ENCODE peak calls at places on chromosomes 11 and 22, in nine cellular contexts. N is CD8-positive, alpha-beta memory T cell; H is NCI-H510A; I is B cell; C is RWPE2; G is COLO829; J is COR-L47; Q is Calu3; B is left colon. T is an unnamed sample.

GRCh38 chr11:100612766-100613165 is 74.3 kb upstream of the ARHGAP42 start:
- DNase-seq in H (no peak), G (no peak), B (no peak), I (peak), C (no peak), Q (no peak), J (no peak), N (no peak), T (no peak)

GRCh38 chr11:14908214-14908880 is 16.3 kb upstream of the CYP2R1 start:
- DNase-seq in J (peak), Q (no peak), H (no peak), C (no peak), I (peak), G (peak), B (peak), N (no peak), T (peak)

GRCh38 chr11:111097191-111097590 is 148.3 kb upstream of the POU2AF2 start:
- DNase-seq in G (peak), H (no peak), B (peak), I (no peak), Q (no peak), N (no peak), C (no peak), J (no peak), T (peak)

GRCh38 chr11:1069740-1070139 is 4.9 kb upstream of the MUC2 start:
- DNase-seq in G (no peak), I (no peak), C (no peak), Q (no peak), B (no peak), H (no peak), J (no peak), N (no peak), T (no peak)

GRCh38 chr11:69944146-69944795 is 125.1 kb upstream of the FGF3 start:
- DNase-seq in G (no peak), N (no peak), C (peak), I (no peak), H (no peak), J (no peak), Q (no peak), B (no peak), T (no peak)

GRCh38 chr11:116052603-116053537 is 548.7 kb upstream of the CADM1 start:
- DNase-seq in G (no peak), C (no peak), J (peak), Q (no peak), N (no peak), B (no peak), I (no peak), H (no peak), T (no peak)

GRCh38 chr11:38594881-38595280 is 1996.8 kb upstream of the RAG2 start:
- DNase-seq in I (no peak), J (no peak), N (no peak), G (no peak), B (no peak), H (no peak), Q (no peak), C (no peak), T (no peak)

GRCh38 chr11:119699227-119699626 is 29.8 kb downstream of the NECTIN1 start:
- DNase-seq in B (peak), G (no peak), J (no peak), I (no peak), N (no peak), Q (no peak), H (no peak), C (no peak), T (no peak)

GRCh38 chr11:101567086-101567485 is 16.7 kb downstream of the TRPC6 start:
- DNase-seq in C (no peak), G (no peak), B (no peak), H (no peak), N (no peak), J (no peak), I (no peak), Q (no peak), T (peak)

GRCh38 chr11:19526119-19526518 is 186.5 kb upstream of the NAV2 start:
- DNase-seq in N (no peak), I (no peak), J (no peak), C (no peak), Q (no peak), B (no peak), H (no peak), G (no peak), T (no peak)

GRCh38 chr11:73267921-73268540 is 4.1 kb upstream of the P2RY6 start:
- DNase-seq in C (no peak), B (no peak), H (no peak), N (no peak), Q (no peak), I (no peak), J (no peak), G (no peak), T (no peak)

GRCh38 chr11:119853581-119854360 is 124.8 kb upstream of the NECTIN1 start:
- DNase-seq in N (no peak), C (no peak), Q (no peak), H (no peak), J (no peak), G (no peak), B (no peak), I (no peak), T (no peak)

GRCh38 chr11:72697814-72698213 is 23.6 kb upstream of the PDE2A start:
- DNase-seq in I (no peak), C (no peak), J (no peak), Q (no peak), G (no peak), H (no peak), B (no peak), N (no peak), T (no peak)

GRCh38 chr22:39435616-39436015 is 21.2 kb upstream of the MGAT3 start:
- DNase-seq in B (no peak), Q (no peak), N (no peak), G (no peak), H (no peak), C (no peak), J (no peak), I (no peak), T (no peak)

GRCh38 chr11:64644348-64645242 is 53.6 kb downstream of the SLC22A12 start:
- DNase-seq in G (no peak), B (no peak), C (no peak), I (peak), J (no peak), H (no peak), Q (no peak), N (no peak), T (peak)

GRCh38 chr11:66933508-66933907 is 24.7 kb downstream of the PC start:
- DNase-seq in N (no peak), C (no peak), H (no peak), G (no peak), Q (no peak), J (no peak), I (no peak), B (no peak), T (peak)

GRCh38 chr11:35192347-35192746 is 53.4 kb downstream of the CD44 start:
- DNase-seq in H (no peak), I (no peak), J (no peak), N (no peak), G (peak), Q (no peak), C (no peak), B (no peak), T (no peak)

GRCh38 chr22:31179345-31179744 is 19.4 kb downstream of the RNF185 start:
- DNase-seq in J (peak), B (peak), C (peak), Q (no peak), G (no peak), I (no peak), H (peak), N (no peak), T (no peak)

GRCh38 chr11:17714356-17714854 is 5.0 kb upstream of the MYOD1 start:
- DNase-seq in G (no peak), B (no peak), J (no peak), H (no peak), Q (no peak), N (no peak), I (no peak), C (no peak), T (no peak)

GRCh38 chr11:59551651-59552521 is 40.5 kb downstream of the OR4D9 start:
- DNase-seq in N (no peak), C (no peak), J (peak), G (peak), I (no peak), H (peak), B (no peak), Q (no peak), T (peak)

GRCh38 chr22:31613286-31613903 is 48.6 kb downstream of the PISD start:
- DNase-seq in J (no peak), G (no peak), Q (no peak), I (no peak), N (no peak), B (no peak), C (peak), H (no peak), T (no peak)

GRCh38 chr11:44834846-44835245 is 108.1 kb downstream of the TSPAN18 start:
- DNase-seq in B (no peak), I (no peak), J (no peak), H (no peak), C (no peak), G (no peak), Q (no peak), N (no peak), T (no peak)

GRCh38 chr22:41919357-41920224 is 4.7 kb upstream of the SHISA8 start:
- DNase-seq in B (peak), I (peak), G (no peak), H (no peak), C (no peak), Q (no peak), J (no peak), N (no peak), T (peak)

GRCh38 chr11:73376168-73376802 is at the start of gene RELT:
- DNase-seq in I (peak), J (peak), H (peak), N (peak), C (no peak), Q (peak), G (peak), B (peak), T (peak)

GRCh38 chr11:13105237-13105844 is 96.2 kb downstream of the RASSF10 start:
- DNase-seq in B (peak), H (peak), I (no peak), N (no peak), C (no peak), Q (peak), J (peak), G (no peak), T (no peak)

GRCh38 chr11:71310184-71310583 is 57.8 kb upstream of the SHANK2 start:
- DNase-seq in B (no peak), N (no peak), Q (no peak), H (no peak), J (no peak), C (no peak), G (no peak), I (no peak), T (no peak)

GRCh38 chr22:49284389-49284788 is 543.3 kb downstream of the BRD1 start:
- DNase-seq in C (no peak), I (no peak), H (no peak), N (no peak), B (no peak), J (no peak), G (no peak), Q (no peak), T (no peak)

GRCh38 chr11:95296621-95297025 is 65.6 kb upstream of the SESN3 start:
- DNase-seq in B (no peak), I (peak), J (no peak), G (peak), N (no peak), H (no peak), C (no peak), Q (no peak), T (no peak)

GRCh38 chr11:95568236-95568635 is 221.3 kb downstream of the FAM76B start:
- DNase-seq in C (no peak), I (no peak), B (no peak), N (no peak), H (no peak), Q (no peak), G (no peak), J (no peak), T (no peak)

GRCh38 chr11:23364076-23364475 is 503.8 kb upstream of the CCDC179 start:
- DNase-seq in G (no peak), B (no peak), I (no peak), Q (no peak), J (no peak), C (no peak), H (no peak), N (no peak), T (no peak)

GRCh38 chr22:48758905-48759875 is 1068.5 kb downstream of the BRD1 start:
- DNase-seq in Q (no peak), H (no peak), I (no peak), N (no peak), B (no peak), J (no peak), C (no peak), G (no peak), T (no peak)